ENCODE peak calls at places on chromosomes 5 and 9, in four cellular contexts. D is ovary; X is CD8-positive, alpha-beta memory T cell; L is mesendoderm. T is an unnamed sample.

GRCh38 chr9:84154320-84154719 is 173.7 kb downstream of the RMI1 start:
- DNase-seq in D (no peak), X (no peak), L (no peak), T (no peak)

GRCh38 chr9:134368571-134368970 is 42.3 kb downstream of the RXRA start:
- DNase-seq in D (no peak), X (no peak), L (no peak), T (no peak)

GRCh38 chr9:135780086-135780485 is 78.1 kb downstream of the KCNT1 start:
- DNase-seq in D (no peak), X (no peak), L (no peak), T (no peak)

GRCh38 chr9:134869554-134870310 is 10.9 kb upstream of the FCN2 start:
- DNase-seq in D (peak; percentile 15), X (no peak), L (no peak), T (no peak)

GRCh38 chr5:111635946-111636315 is 121.1 kb downstream of the NREP start:
- DNase-seq in D (no peak), X (no peak), L (no peak), T (no peak)

GRCh38 chr5:72497823-72498222 is 9.4 kb downstream of the ZNF366 start:
- DNase-seq in D (no peak), X (no peak), L (no peak), T (no peak)

GRCh38 chr5:142808778-142809606 is 38.8 kb downstream of the ARHGAP26 start:
- DNase-seq in D (no peak), X (no peak), L (no peak), T (no peak)

GRCh38 chr9:105608685-105609598 is 51.0 kb downstream of the FKTN start:
- DNase-seq in D (no peak), X (no peak), L (peak; percentile 48), T (no peak)

GRCh38 chr5:143554194-143554717 is 150.8 kb upstream of the NR3C1 start:
- DNase-seq in D (no peak), X (no peak), L (no peak), T (no peak)

GRCh38 chr9:74006935-74007334 is 490.2 kb upstream of the RORB start:
- DNase-seq in D (no peak), X (no peak), L (peak; percentile 53), T (no peak)

GRCh38 chr9:76764138-76764537 is at the start of gene PCA3:
- DNase-seq in D (no peak), X (no peak), L (no peak), T (no peak)

GRCh38 chr5:124706729-124707361 is 39.6 kb downstream of the ZNF608 start:
- DNase-seq in D (peak; percentile 30), X (no peak), L (peak; percentile 88), T (peak; percentile 35)

GRCh38 chr5:42974546-42974945 is 65.6 kb downstream of the ANXA2R start:
- DNase-seq in D (no peak), X (no peak), L (no peak), T (no peak)

GRCh38 chr9:90445391-90445790 is 197.2 kb downstream of the DIRAS2 start:
- DNase-seq in D (no peak), X (no peak), L (no peak), T (no peak)
- H3K4me1 ChIP-seq in D (no peaks in the 10 kb centered on the region), X (no peaks in the 10 kb centered on the region), L (peaks cover 13% of the 10 kb centered on the region), T (no peaks in the 10 kb centered on the region)

GRCh38 chr5:172104021-172104420 is 84.0 kb downstream of the STK10 start:
- DNase-seq in D (no peak), X (no peak), L (peak; percentile 53), T (no peak)

GRCh38 chr5:172101547-172102225 is 86.3 kb downstream of the STK10 start:
- DNase-seq in D (no peak), X (no peak), L (no peak), T (no peak)

GRCh38 chr5:172104801-172105701 is 83.0 kb downstream of the STK10 start:
- DNase-seq in D (no peak), X (no peak), L (no peak), T (no peak)

GRCh38 chr5:172102251-172102870 is 85.7 kb downstream of the STK10 start:
- DNase-seq in D (no peak), X (no peak), L (no peak), T (no peak)

GRCh38 chr5:172102913-172103629 is 85.0 kb downstream of the STK10 start:
- DNase-seq in D (peak; percentile 48), X (no peak), L (peak; percentile 78), T (peak; percentile 80)
- H3K4me3 ChIP-seq in D (no peak overlapping the region), X (no peak overlapping the region), L (no peak overlapping the region), T (no peak overlapping the region)

GRCh38 chr9:92770005-92770995 is 5.7 kb upstream of the BICD2 start:
- DNase-seq in D (no peak), X (no peak), L (peak; percentile 62), T (no peak)

GRCh38 chr9:92775466-92775865 is 10.8 kb upstream of the BICD2 start:
- DNase-seq in D (no peak), X (no peak), L (no peak), T (no peak)

GRCh38 chr9:92773810-92774209 is 9.2 kb upstream of the BICD2 start:
- DNase-seq in D (no peak), X (no peak), L (no peak), T (no peak)

GRCh38 chr9:92771309-92771708 is 6.7 kb upstream of the BICD2 start:
- DNase-seq in D (no peak), X (no peak), L (no peak), T (no peak)

DNA sequence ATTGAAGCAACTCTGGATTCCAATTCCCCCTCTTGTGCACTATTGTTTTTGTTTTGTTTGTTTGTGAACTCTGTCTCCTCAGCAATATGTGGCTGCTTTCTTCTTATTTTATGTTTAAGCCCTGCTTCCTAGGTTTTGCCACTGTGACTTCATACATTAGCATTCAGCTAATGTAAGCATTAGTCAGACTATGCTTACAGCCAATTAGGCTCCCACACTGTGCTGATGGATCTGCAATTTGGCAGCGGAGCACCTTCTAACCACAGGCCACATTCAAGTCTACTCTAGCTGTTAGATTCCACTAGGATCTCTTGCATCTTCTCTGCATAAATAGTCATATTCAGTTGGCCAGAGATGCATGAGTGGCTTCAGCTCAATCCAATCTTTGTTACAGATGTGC is 9.6 kb upstream of the BICD2 start:
- DNase-seq in D (no peak), X (no peak), L (peak; percentile 35), T (no peak)
- H3K4me1 ChIP-seq in D (peaks cover 1% of the 10 kb centered on the region), X (peaks cover 9% of the 10 kb centered on the region), L (no peaks in the 10 kb centered on the region), T (peaks cover 5% of the 10 kb centered on the region)

DNA sequence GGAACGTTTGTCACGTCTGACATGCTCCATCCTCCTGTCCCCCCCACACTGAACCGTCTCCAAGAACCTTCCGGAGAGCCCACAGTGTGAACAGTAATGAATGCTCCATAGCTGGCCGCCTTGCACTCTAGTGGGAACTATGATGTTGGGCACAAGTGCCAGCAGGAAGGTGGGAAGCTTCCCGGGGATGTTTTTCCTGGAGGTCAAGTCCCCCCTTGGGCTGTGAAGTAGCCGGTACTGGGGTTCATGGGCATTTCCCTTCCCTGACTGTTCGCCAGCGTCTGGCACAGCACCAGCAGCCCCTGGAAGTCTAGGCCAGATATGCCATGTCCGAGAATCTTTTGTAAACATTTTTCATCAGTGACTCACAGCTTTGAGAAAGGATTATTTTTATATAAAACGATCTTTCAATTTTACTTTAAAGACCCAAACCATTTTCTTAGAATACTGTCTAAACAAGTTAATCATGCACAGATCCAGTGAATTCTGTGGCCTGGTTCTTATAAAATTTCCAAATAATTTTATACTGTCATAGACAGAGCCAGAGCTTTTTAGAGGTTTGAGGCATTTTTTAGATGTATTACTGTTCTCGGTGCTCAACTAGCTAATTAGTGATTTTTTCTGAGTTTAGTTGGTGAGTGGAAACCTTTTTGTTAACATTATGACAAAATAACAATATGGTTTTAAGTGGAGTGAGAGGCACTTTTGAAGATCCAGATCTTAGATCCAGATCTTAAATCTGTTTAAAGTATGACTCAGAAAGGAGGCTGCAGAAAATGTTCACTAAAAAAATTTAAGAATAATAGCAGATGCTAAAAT is 11.6 kb downstream of the ABL1 start:
- DNase-seq in D (peak; percentile 82), X (no peak), L (no peak), T (peak; percentile 87)
- H3K4me3 ChIP-seq in D (peak overlapping the region; percentile 28), X (no peak overlapping the region), L (no peak overlapping the region), T (peak overlapping the region; percentile 3)

GRCh38 chr5:170329524-170329923 is 31.9 kb upstream of the LCP2 start:
- DNase-seq in D (no peak), X (no peak), L (no peak), T (no peak)
- H3K4me1 ChIP-seq in D (peaks cover 8% of the 10 kb centered on the region), X (peaks cover 78% of the 10 kb centered on the region), L (peaks cover 23% of the 10 kb centered on the region), T (peaks cover 6% of the 10 kb centered on the region)

DNA sequence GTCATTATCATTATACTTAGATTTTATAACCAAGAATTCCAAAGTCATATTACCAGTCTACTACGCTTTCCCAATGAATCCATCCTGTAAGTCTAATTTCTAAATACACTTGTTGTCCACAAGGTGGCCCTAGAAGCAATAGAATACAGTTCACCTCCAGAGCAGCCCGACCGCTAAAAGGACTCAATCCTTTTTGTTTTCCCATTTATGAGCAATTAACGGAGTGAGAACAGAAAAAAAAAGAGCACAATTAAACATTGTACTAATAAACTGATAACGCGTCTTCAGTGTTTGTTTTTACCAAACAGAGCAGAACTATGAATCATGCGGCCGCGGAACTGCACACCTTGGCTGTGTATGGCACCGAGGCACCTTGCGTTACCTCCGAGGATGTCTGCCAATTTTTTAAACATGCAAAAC is 160.7 kb upstream of the DAPK1 start:
- DNase-seq in D (peak; percentile 43), X (no peak), L (peak; percentile 90), T (no peak)
- H3K4me3 ChIP-seq in D (peak overlapping the region; percentile 37), X (peak overlapping the region; percentile 5), L (no peak overlapping the region), T (peak overlapping the region; percentile 40)

T was measured in right cardiac atrium.